ENCODE peak calls at places on chromosome 3, in six cellular contexts. W is cardiac muscle cell; N is stimulated activated CD4-positive, alpha-beta T cell treated with anti-CD3 and anti-CD28 coated beads, TNF-alpha, amount 100 ng/mL, for 1 hour; E is NCI-H2081; S is T-helper 17 cell; D is activated T-cell treated with anti-CD3 and anti-CD28 coated beads for 1 hour. R is an unnamed sample.

GRCh38 chr3:101133638-101134037 is 140.4 kb upstream of the ABI3BP start:
- DNase-seq in W (no peak), N (no peak), E (no peak), S (no peak), D (no peak), R (no peak)

GRCh38 chr3:25086721-25087120 is 341.3 kb upstream of the RARB start:
- DNase-seq in W (no peak), N (no peak), E (no peak), S (no peak), D (no peak), R (no peak)

GRCh38 chr3:187763850-187764648 is 18.8 kb upstream of the BCL6 start:
- DNase-seq in W (no peak), N (no peak), E (no peak), S (no peak), D (no peak), R (no peak)

GRCh38 chr3:4714045-4714444 is 220.9 kb downstream of the ITPR1 start:
- DNase-seq in W (no peak), N (no peak), E (no peak), S (no peak), D (no peak), R (no peak)

GRCh38 chr3:94162700-94163099 is 99.8 kb downstream of the NSUN3 start:
- DNase-seq in W (no peak), N (no peak), E (no peak), S (no peak), D (no peak), R (no peak)

GRCh38 chr3:46878796-46879436 is 1.4 kb downstream of the PTH1R start:
- DNase-seq in W (peak; percentile 90), N (no peak), E (no peak), S (no peak), D (no peak), R (no peak)

GRCh38 chr3:155667988-155668387 is 76.9 kb downstream of the PLCH1 start:
- DNase-seq in W (no peak), N (no peak), E (no peak), S (no peak), D (no peak), R (no peak)

GRCh38 chr3:194136519-194137313 is 768 bp downstream of the HES1 start:
- DNase-seq in W (peak; percentile 78), N (peak; percentile 10), E (peak; percentile 76), S (peak; percentile 33), D (no peak), R (peak; percentile 53)

GRCh38 chr3:43341788-43342187 is 55.4 kb downstream of the SNRK start:
- DNase-seq in W (no peak), N (no peak), E (no peak), S (no peak), D (no peak), R (no peak)

GRCh38 chr3:42906905-42907183 is 902 bp downstream of the ZNF662 start:
- DNase-seq in W (no peak), N (no peak), E (no peak), S (no peak), D (no peak), R (no peak)

GRCh38 chr3:111547645-111548044 is 5.6 kb downstream of the CD96 start:
- DNase-seq in W (no peak), N (no peak), E (no peak), S (peak; percentile 18), D (no peak), R (no peak)

GRCh38 chr3:116034797-116035196 is 410.5 kb downstream of the LSAMP start:
- DNase-seq in W (no peak), N (no peak), E (peak; percentile 37), S (no peak), D (no peak), R (no peak)

GRCh38 chr3:40432793-40433192 is 24.3 kb upstream of the RPL14 start:
- DNase-seq in W (no peak), N (no peak), E (no peak), S (no peak), D (no peak), R (no peak)

GRCh38 chr3:27431116-27431515 is 53.1 kb downstream of the SLC4A7 start:
- DNase-seq in W (no peak), N (no peak), E (no peak), S (no peak), D (no peak), R (no peak)

GRCh38 chr3:139534992-139535879 is 4.3 kb downstream of the RBP1 start:
- DNase-seq in W (peak; percentile 83), N (no peak), E (peak; percentile 75), S (no peak), D (no peak), R (no peak)

GRCh38 chr3:3353153-3353552 is 173.7 kb upstream of the CRBN start:
- DNase-seq in W (no peak), N (no peak), E (no peak), S (no peak), D (no peak), R (no peak)

GRCh38 chr3:15903164-15903563 is 105.4 kb upstream of the ANKRD28 start:
- DNase-seq in W (no peak), N (no peak), E (no peak), S (no peak), D (no peak), R (no peak)

GRCh38 chr3:50068134-50068533 is 20.6 kb upstream of the RBM5 start:
- DNase-seq in W (no peak), N (no peak), E (no peak), S (no peak), D (no peak), R (no peak)